ENCODE peak calls at places on chromosomes 4 and X, in eight cellular contexts. C, V, W, Y, K, F, Z and M are unnamed samples. For H3K4me1 and H3K36me3, the result is how much of the 10 kb centered on the place peaks cover.

GRCh38 chr4:52037730-52038108 is 380 bp downstream of the SGCB start:
- DNase-seq in C (peak), W (peak), V (peak), Z (no peak), K (peak), Y (no peak), F (no peak), M (peak)

GRCh38 chrX:1202251-1202650 is 10.2 kb downstream of the CRLF2 start:
- DNase-seq in Z (no peak), W (no peak), Y (no peak), C (no peak), F (no peak), K (no peak), V (no peak), M (no peak)

GRCh38 chr4:2364654-2365053 is 53.8 kb downstream of the ZFYVE28 start:
- DNase-seq in K (no peak), Y (no peak), W (peak), V (peak), F (peak), C (no peak), Z (no peak), M (peak)

GRCh38 chr4:105022811-105023667 is 123.6 kb upstream of the TET2 start:
- DNase-seq in V (no peak), C (peak), W (no peak), Y (no peak), K (no peak), F (no peak), Z (no peak), M (no peak)

GRCh38 chr4:101471201-101471600 is 123.9 kb upstream of the PPP3CA start:
- DNase-seq in C (no peak), Y (no peak), V (no peak), Z (no peak), F (no peak), K (no peak), W (no peak), M (no peak)

GRCh38 chr4:5444918-5445517 is 263.3 kb downstream of the EVC2 start:
- DNase-seq in V (no peak), W (no peak), Z (no peak), K (no peak), C (no peak), Y (no peak), F (no peak), M (no peak)

GRCh38 chrX:68571292-68572256 is 72.7 kb downstream of the YIPF6 start:
- DNase-seq in Z (no peak), V (no peak), K (peak), Y (no peak), C (peak), W (no peak), F (peak), M (no peak)

GRCh38 chr4:1216869-1217294 is 32.0 kb downstream of the CTBP1 start:
- DNase-seq in F (peak), V (no peak), Y (no peak), C (no peak), W (peak), Z (no peak), K (no peak), M (no peak)

GRCh38 chr4:64781737-64782326 is 372.6 kb upstream of the TECRL start:
- DNase-seq in Y (no peak), C (peak), W (no peak), Z (no peak), K (no peak), V (no peak), F (no peak), M (no peak)

GRCh38 chr4:11471613-11472012 is 42.9 kb upstream of the HS3ST1 start:
- DNase-seq in K (no peak), V (no peak), Z (no peak), C (no peak), W (peak), F (peak), Y (no peak), M (peak)

GRCh38 chr4:146113171-146113570 is 62.3 kb upstream of the LSM6 start:
- DNase-seq in Y (no peak), C (no peak), W (no peak), K (no peak), F (no peak), V (no peak), Z (no peak), M (no peak)
- H3K4me1 ChIP-seq in Y (under half), C (under half), W (under half), K (under half), F (under half), V (under half), Z (under half), M (under half)

GRCh38 chrX:101097546-101098453 is at the start of gene CENPI:
- DNase-seq in Z (peak), V (peak), Y (peak), K (peak), F (peak), W (peak), C (peak), M (peak)
- TF ChIP-seq POLR2A in Z (no peak), V (peak), Y (peak), K (no peak), F (no peak), W (peak), C (peak), M (peak)

GRCh38 chr4:145770124-145770523 is 90.2 kb downstream of the C4orf51 start:
- DNase-seq in V (no peak), F (no peak), K (no peak), Z (no peak), W (no peak), C (no peak), Y (no peak), M (no peak)

GRCh38 chr4:145762719-145763118 is 82.8 kb downstream of the C4orf51 start:
- DNase-seq in V (no peak), F (no peak), C (no peak), Y (no peak), Z (no peak), W (no peak), K (no peak), M (no peak)

GRCh38 chr4:145763399-145763798 is 83.5 kb downstream of the C4orf51 start:
- DNase-seq in V (no peak), Y (no peak), F (no peak), Z (no peak), K (no peak), C (no peak), W (no peak), M (no peak)

GRCh38 chr4:145769450-145770037 is 89.6 kb downstream of the C4orf51 start:
- DNase-seq in Y (no peak), W (no peak), V (no peak), K (peak), C (no peak), F (no peak), Z (no peak), M (no peak)

GRCh38 chr4:145766273-145766672 is 86.3 kb downstream of the C4orf51 start:
- DNase-seq in C (no peak), F (no peak), V (no peak), K (no peak), Z (no peak), W (no peak), Y (no peak), M (no peak)
- H3K36me3 ChIP-seq in C (under half), F (under half), V (under half), K (under half), Z (under half), W (under half), Y (under half), M (under half)

DNA sequence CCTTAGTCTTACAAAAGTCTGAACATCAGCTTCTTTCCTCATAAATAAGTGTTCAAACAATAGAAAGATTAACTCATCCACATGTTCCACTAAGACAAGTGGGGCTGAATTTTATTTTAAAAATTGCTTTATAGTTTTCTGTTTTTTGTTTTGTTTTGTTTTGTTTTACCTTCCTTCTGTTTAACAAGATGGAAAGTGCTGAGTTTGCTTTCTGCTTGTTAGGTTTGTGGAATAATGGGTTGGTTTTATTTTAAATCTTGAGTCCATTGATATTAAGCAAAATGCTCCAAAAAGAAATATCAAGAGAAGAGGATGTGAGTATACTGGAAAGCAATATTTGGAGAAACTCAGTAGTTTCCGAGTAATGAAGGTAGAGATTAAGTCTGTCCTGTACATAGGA is 458.7 kb downstream of the FAT4 start:
- DNase-seq in F (no peak), W (no peak), C (no peak), Z (no peak), V (no peak), K (no peak), Y (no peak), M (no peak)
- H3K4me1 ChIP-seq in F (under half), W (under half), C (under half), Z (under half), V (under half), K (under half), Y (under half), M (under half)

DNA sequence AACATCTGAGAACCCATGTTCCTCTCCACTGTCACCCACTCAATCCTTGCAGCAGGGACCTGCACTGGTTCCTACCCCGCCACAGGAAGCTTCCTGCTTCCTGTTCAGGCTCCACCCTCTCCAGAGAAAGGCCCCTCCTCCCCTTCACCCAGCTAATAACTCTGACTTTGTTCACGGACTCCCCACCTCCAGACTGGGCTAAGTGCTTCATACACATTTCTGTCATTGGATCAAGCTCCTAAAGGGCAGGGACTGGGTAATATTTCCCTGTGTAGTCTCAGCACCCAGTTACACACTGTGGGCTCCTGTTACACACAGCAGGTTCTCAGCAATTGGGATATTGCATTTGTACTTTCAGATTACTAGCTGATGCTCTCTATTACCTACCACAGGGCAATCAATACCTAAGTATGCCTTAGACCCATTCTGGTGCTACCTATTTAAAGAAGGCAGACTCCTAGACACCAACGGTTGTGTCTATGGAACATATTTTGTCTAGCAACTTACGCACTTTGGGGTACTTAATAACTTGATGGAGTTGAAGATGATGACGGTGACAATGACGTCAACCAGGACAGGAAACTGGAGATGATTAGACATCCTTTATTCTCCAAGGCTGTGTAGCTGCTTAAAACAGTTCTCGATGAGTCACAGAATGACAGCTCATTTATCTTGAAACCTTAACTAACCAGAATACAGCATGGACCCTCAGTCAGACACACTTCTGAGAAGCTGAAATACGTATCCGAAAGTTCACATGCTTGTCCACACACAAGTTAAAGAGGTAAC is 58.1 kb downstream of the MAML3 start:
- DNase-seq in Z (no peak), W (peak), V (no peak), Y (no peak), K (peak), F (peak), C (peak), M (peak)
- TF ChIP-seq POLR2A in Z (no peak), W (no peak), V (no peak), Y (peak), K (no peak), F (no peak), C (peak), M (no peak)

GRCh38 chrX:129785160-129785947 is 5.6 kb downstream of the SASH3 start:
- DNase-seq in W (no peak), Z (no peak), F (no peak), Y (no peak), K (no peak), C (no peak), V (no peak), M (no peak)
- H3K36me3 ChIP-seq in W (under half), Z (under half), F (under half), Y (under half), K (under half), C (under half), V (under half), M (under half)

DNA sequence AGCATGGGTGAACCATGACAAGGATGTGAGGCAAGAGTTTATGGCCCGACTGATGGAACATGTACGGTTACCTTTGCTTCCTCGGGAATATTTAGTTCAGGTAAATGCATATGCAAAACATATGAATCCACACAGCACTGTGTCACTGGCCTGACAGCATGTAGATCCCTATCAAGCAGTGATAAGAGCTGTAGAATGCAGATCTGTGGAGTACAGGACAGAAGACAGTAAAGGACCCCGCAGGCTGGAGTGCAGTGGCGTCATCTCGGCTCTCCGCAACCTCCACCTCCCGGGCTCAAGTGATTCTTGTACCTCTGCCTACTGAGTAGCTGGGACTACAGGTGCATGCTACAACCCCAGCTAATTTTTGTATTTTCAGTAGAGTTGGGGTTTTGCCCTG is 29.8 kb upstream of the MSMO1 start:
- DNase-seq in Y (no peak), V (no peak), K (no peak), W (no peak), Z (no peak), F (no peak), C (no peak), M (no peak)
- H3K4me1 ChIP-seq in Y (under half), V (under half), K (under half), W (under half), Z (under half), F (under half), C (under half), M (under half)